ENCODE peak calls at places on chromosome 22, in four cellular contexts. Q is stomach, B is K562, N is GM23338. Z is an unnamed sample.

GRCh38 chr22:36822581-36822980 is 5.7 kb upstream of the PVALB start:
- DNase-seq in Q (no peak), B (no peak), N (peak; percentile 59), Z (no peak)

GRCh38 chr22:31881198-31881597 is 63.1 kb upstream of the YWHAH start:
- DNase-seq in Q (no peak), B (peak; percentile 17), N (no peak), Z (no peak)

GRCh38 chr22:36999463-36999862 is 19.8 kb downstream of the TST start:
- DNase-seq in Q (no peak), B (no peak), N (no peak), Z (no peak)

GRCh38 chr22:46737976-46738641 is at the start of gene CERK:
- DNase-seq in Q (peak; percentile 85), B (peak; percentile 87), N (peak; percentile 61), Z (peak; percentile 94)

GRCh38 chr22:22752556-22753477 is 108.4 kb downstream of the GGTLC2 start:
- DNase-seq in Q (no peak), B (peak; percentile 61), N (no peak), Z (no peak)

GRCh38 chr22:27258773-27259172 is 542.8 kb downstream of the MN1 start:
- DNase-seq in Q (no peak), B (peak; percentile 21), N (no peak), Z (no peak)

GRCh38 chr22:22884888-22885840 is 2.5 kb upstream of the IGLL5 start:
- DNase-seq in Q (no peak), B (peak; percentile 57), N (no peak), Z (no peak)

GRCh38 chr22:20549232-20549841 is 41.9 kb downstream of the MED15 start:
- DNase-seq in Q (no peak), B (peak; percentile 72), N (peak; percentile 26), Z (no peak)

GRCh38 chr22:36395061-36395849 is 7.5 kb upstream of the MYH9 start:
- DNase-seq in Q (peak; percentile 46), B (no peak), N (peak; percentile 20), Z (no peak)

GRCh38 chr22:50504245-50505211 is 3.0 kb downstream of the LMF2 start:
- DNase-seq in Q (no peak), B (no peak), N (no peak), Z (no peak)

GRCh38 chr22:46447906-46448669 is 89.3 kb downstream of the CELSR1 start:
- DNase-seq in Q (no peak), B (no peak), N (no peak), Z (no peak)

GRCh38 chr22:45072322-45072903 is 62.6 kb upstream of the PHF21B start:
- DNase-seq in Q (no peak), B (peak; percentile 43), N (peak; percentile 94), Z (no peak)

GRCh38 chr22:49937758-49938564 is 19.5 kb downstream of the CRELD2 start:
- DNase-seq in Q (peak; percentile 29), B (no peak), N (no peak), Z (no peak)

GRCh38 chr22:46593211-46593676 is 26.9 kb upstream of the GRAMD4 start:
- DNase-seq in Q (no peak), B (no peak), N (no peak), Z (no peak)

GRCh38 chr22:20251491-20251890 is 16.6 kb downstream of the RTN4R start:
- DNase-seq in Q (no peak), B (no peak), N (no peak), Z (no peak)

GRCh38 chr22:45462034-45462655 is 40.5 kb upstream of the FBLN1 start:
- DNase-seq in Q (no peak), B (peak; percentile 16), N (peak; percentile 76), Z (no peak)

GRCh38 chr22:20117656-20118571 is 888 bp upstream of the TRMT2A start:
- DNase-seq in Q (no peak), B (peak; percentile 98), N (peak; percentile 32), Z (no peak)

GRCh38 chr22:25402501-25403283 is 161.8 kb upstream of the GRK3 start:
- DNase-seq in Q (no peak), B (no peak), N (no peak), Z (no peak)

GRCh38 chr22:46484861-46485595 is 52.4 kb downstream of the CELSR1 start:
- DNase-seq in Q (no peak), B (no peak), N (no peak), Z (no peak)

GRCh38 chr22:24146190-24146616 is 35.1 kb upstream of the SUSD2 start:
- DNase-seq in Q (peak; percentile 58), B (peak; percentile 41), N (peak; percentile 75), Z (no peak)

GRCh38 chr22:24445481-24446290 is 18.3 kb downstream of the ADORA2A start:
- DNase-seq in Q (no peak), B (peak; percentile 58), N (no peak), Z (no peak)

GRCh38 chr22:31923166-31923565 is 21.2 kb upstream of the YWHAH start:
- DNase-seq in Q (no peak), B (no peak), N (no peak), Z (no peak)

GRCh38 chr22:37195921-37196320 is 7.9 kb upstream of the C1QTNF6 start:
- DNase-seq in Q (no peak), B (no peak), N (no peak), Z (no peak)

GRCh38 chr22:49941507-49942316 is 18.9 kb upstream of the PIM3 start:
- DNase-seq in Q (no peak), B (no peak), N (no peak), Z (no peak)

GRCh38 chr22:18111759-18112330 is 1.2 kb downstream of the TUBA8 start:
- DNase-seq in Q (peak; percentile 51), B (no peak), N (no peak), Z (no peak)
- H3K27ac ChIP-seq in Q (no peak overlapping the region), B (no peak overlapping the region), N (no peak overlapping the region), Z (no peak overlapping the region)

GRCh38 chr22:38882972-38883622 is 11.1 kb upstream of the CBX6 start:
- DNase-seq in Q (no peak), B (no peak), N (no peak), Z (no peak)

GRCh38 chr22:38881997-38882396 is 10.0 kb upstream of the CBX6 start:
- DNase-seq in Q (no peak), B (no peak), N (no peak), Z (no peak)

GRCh38 chr22:38882480-38882879 is 10.5 kb upstream of the CBX6 start:
- DNase-seq in Q (no peak), B (no peak), N (no peak), Z (no peak)

GRCh38 chr22:38879961-38880360 is 7.9 kb upstream of the CBX6 start:
- DNase-seq in Q (no peak), B (no peak), N (no peak), Z (no peak)

DNA sequence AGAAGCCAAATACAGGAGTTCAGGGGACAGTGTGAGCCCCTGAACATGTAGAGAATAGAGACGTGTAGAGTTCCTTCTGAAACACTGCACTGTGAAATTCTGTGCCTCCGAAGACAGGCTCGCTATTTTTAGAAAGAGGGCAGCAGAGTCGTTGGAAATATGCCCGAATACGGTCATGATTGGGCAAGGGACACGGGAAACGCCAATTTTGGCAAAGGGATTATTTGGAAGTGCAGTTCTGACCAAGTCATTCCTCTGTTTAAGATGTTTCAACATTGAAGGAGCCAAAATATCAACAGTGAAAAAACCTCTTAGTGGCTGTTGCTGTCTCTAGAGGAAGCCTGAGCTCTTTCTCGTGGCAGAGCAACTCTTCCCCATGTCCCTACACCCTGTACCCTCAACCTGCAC is 9.5 kb upstream of the CBX6 start:
- DNase-seq in Q (peak; percentile 59), B (no peak), N (no peak), Z (no peak)
- TF ChIP-seq POLR2AphosphoS5 in Q (peak; percentile 78), B (no peak), N (no peak), Z (peak; percentile 85)

GRCh38 chr22:40739723-40740122 is 60.4 kb downstream of the MCHR1 start:
- DNase-seq in Q (no peak), B (no peak), N (no peak), Z (no peak)
- H3K4me3 ChIP-seq in Q (no peak overlapping the region), B (no peak overlapping the region), N (no peak overlapping the region), Z (no peak overlapping the region)

DNA sequence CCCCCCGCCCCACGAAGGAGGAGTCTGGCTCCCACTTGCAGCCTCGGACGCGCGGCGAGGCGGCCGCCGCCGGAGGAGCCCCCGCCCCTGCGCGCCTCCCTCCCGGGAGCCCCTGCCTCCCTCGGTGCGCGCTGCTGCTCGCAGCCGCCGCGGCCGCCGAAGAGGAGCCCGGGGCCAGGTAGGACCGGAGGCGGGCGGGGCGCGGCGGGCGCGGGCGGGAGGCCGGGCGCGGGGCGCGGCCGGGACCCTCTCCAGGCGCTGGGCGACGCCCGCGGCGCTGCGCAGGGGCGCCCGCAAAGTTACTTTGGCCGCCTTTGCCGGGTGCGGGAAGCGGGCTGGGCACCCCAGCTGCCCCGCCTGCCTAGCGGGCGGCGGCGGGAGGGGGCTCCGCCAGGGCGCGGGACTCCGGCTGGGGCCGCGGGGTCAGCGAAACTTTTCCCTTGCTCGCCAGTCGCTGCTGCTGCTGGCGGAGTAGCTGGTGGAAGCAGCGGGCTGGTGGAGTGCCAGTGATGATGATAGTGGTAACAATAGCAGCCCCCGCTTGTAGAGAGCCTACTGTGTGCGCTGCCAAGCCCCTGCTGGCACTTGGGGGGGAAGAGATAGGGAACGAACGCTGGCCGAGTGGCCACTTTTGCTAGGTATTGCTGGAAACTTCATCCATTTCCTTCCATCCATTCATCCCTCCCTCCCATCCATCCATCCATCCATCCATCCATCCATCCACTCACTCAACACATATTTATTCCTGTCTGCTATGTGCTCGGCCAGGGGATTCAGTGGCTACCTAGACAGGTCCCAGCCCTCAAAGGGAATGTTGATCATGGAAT is at the start of gene MPPED1:
- DNase-seq in Q (no peak), B (no peak), N (peak; percentile 47), Z (no peak)
- H3K27ac ChIP-seq in Q (no peak within 1 kb of the TSS), B (no peak within 1 kb of the TSS), N (no peak within 1 kb of the TSS), Z (no peak within 1 kb of the TSS)

DNA sequence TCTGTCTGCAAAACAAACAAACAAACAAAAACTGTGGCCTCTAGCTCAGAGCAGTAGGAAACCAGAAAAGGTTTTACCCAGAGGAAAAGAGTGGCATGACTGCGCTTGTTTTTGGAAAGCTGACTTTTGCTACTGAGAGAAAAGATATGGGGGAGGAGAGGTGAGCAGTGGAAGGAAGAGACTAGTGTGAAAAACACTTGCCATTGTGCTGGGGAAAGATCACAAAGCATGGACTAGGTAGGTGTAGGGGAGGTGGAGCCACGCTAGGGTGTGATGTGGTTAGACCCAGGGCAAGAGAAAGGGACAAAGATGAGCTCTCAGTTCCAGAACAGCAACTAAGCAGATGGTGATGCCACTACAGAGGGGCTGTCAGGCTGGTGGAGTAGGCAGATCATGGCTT is 319.2 kb downstream of the LARGE1 start:
- DNase-seq in Q (no peak), B (no peak), N (no peak), Z (no peak)
- TF ChIP-seq POLR2AphosphoS5 in Q (no peak), B (no peak), N (no peak), Z (no peak)

GRCh38 chr22:30212363-30212995 is 34.1 kb downstream of the LIF start:
- DNase-seq in Q (peak; percentile 87), B (no peak), N (no peak), Z (no peak)
- H3K4me3 ChIP-seq in Q (no peak overlapping the region), B (no peak overlapping the region), N (no peak overlapping the region), Z (no peak overlapping the region)

DNA sequence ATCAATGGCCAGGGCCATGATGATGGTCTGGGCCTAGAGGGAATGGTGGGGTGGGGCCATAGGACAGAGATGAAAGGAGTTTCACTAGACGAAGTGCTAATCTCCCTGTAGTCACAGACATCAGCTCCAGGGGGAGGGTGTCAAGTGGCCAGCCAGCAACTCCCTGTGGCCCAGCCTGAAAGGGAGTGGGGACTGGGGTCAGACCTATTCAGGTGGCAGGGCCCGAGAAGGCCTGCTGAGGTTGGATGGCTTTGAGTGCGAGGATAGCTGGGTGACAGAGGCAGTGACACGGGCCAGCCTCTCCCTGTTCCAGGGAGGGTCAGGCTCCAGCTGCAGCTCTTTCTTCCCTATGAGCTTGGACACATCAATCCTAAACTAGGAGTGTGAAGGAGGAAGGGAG is 11.0 kb downstream of the TOB2 start:
- DNase-seq in Q (no peak), B (no peak), N (no peak), Z (no peak)
- H3K27ac ChIP-seq in Q (peak overlapping the region; percentile 34), B (no peak overlapping the region), N (no peak overlapping the region), Z (peak overlapping the region; percentile 63)